ENCODE peak calls at places on chromosomes 5 and 9, in four cellular contexts. Q is aorta; H is NB4; Z is CD8-positive, alpha-beta T cell. D is an unnamed sample.

GRCh38 chr5:100827481-100827889 is 75.6 kb downstream of the ST8SIA4 start:
- DNase-seq in Q (no peak), H (no peak), Z (no peak), D (no peak)

GRCh38 chr5:170437621-170438375 is 48.6 kb upstream of the KCNMB1 start:
- DNase-seq in Q (no peak), H (no peak), Z (peak), D (no peak)

GRCh38 chr5:43643327-43643726 is 40.3 kb downstream of the NNT start:
- DNase-seq in Q (no peak), H (no peak), Z (no peak), D (no peak)

GRCh38 chr5:56934325-56934724 is 17.6 kb downstream of the MIER3 start:
- DNase-seq in Q (no peak), H (no peak), Z (no peak), D (no peak)

GRCh38 chr5:9192286-9192685 is 353.6 kb downstream of the SEMA5A start:
- DNase-seq in Q (no peak), H (no peak), Z (no peak), D (no peak)

GRCh38 chr9:18601956-18602355 is 128.0 kb downstream of the ADAMTSL1 start:
- DNase-seq in Q (no peak), H (no peak), Z (no peak), D (no peak)

GRCh38 chr5:31614147-31615030 is 24.5 kb upstream of the PDZD2 start:
- DNase-seq in Q (no peak), H (no peak), Z (no peak), D (no peak)

GRCh38 chr5:157651011-157651611 is 1.1 kb downstream of the SOX30 start:
- DNase-seq in Q (no peak), H (no peak), Z (no peak), D (no peak)

GRCh38 chr9:114553202-114553601 is 34.4 kb upstream of the ATP6V1G1 start:
- DNase-seq in Q (no peak), H (no peak), Z (no peak), D (no peak)

GRCh38 chr5:66596791-66597757 is 881 bp downstream of the MAST4 start:
- DNase-seq in Q (peak), H (no peak), Z (no peak), D (no peak)

GRCh38 chr5:71744009-71744792 is 25.1 kb downstream of the CARTPT start:
- DNase-seq in Q (no peak), H (no peak), Z (no peak), D (no peak)

GRCh38 chr5:158812381-158812780 is 287.3 kb downstream of the EBF1 start:
- DNase-seq in Q (no peak), H (peak), Z (peak), D (peak)

GRCh38 chr9:124507880-124508432 is 757 bp upstream of the NR5A1 start:
- DNase-seq in Q (no peak), H (no peak), Z (no peak), D (no peak)

GRCh38 chr9:3498691-3499090 is 27.1 kb downstream of the RFX3 start:
- DNase-seq in Q (no peak), H (no peak), Z (no peak), D (no peak)

GRCh38 chr5:11528720-11529119 is 375.5 kb downstream of the CTNND2 start:
- DNase-seq in Q (no peak), H (no peak), Z (no peak), D (no peak)

GRCh38 chr5:38317887-38318286 is 59.5 kb downstream of the EGFLAM start:
- DNase-seq in Q (no peak), H (no peak), Z (no peak), D (no peak)

GRCh38 chr5:6236858-6237481 is 141.4 kb downstream of the MED10 start:
- DNase-seq in Q (no peak), H (no peak), Z (no peak), D (no peak)

GRCh38 chr5:1244255-1244654 is 19.1 kb downstream of the SLC6A18 start:
- DNase-seq in Q (no peak), H (no peak), Z (no peak), D (no peak)

GRCh38 chr9:6007770-6008168 is 7.7 kb downstream of the RANBP6 start:
- DNase-seq in Q (peak), H (peak), Z (peak), D (peak)

GRCh38 chr5:2752059-2752874 is 790 bp upstream of the IRX2 start:
- DNase-seq in Q (no peak), H (no peak), Z (no peak), D (no peak)

GRCh38 chr5:73393606-73394489 is 54.7 kb downstream of the FOXD1 start:
- DNase-seq in Q (no peak), H (no peak), Z (no peak), D (peak)

GRCh38 chr5:111744455-111744854 is 12.5 kb downstream of the NREP start:
- DNase-seq in Q (no peak), H (no peak), Z (no peak), D (no peak)

GRCh38 chr9:109704546-109704945 is 75.5 kb upstream of the PALM2AKAP2 start:
- DNase-seq in Q (no peak), H (no peak), Z (no peak), D (no peak)

GRCh38 chr5:133930061-133930823 is 38.2 kb downstream of the C5orf15 start:
- DNase-seq in Q (peak), H (no peak), Z (peak), D (no peak)

GRCh38 chr5:59897075-59897474 is 3.5 kb upstream of the PDE4D start:
- DNase-seq in Q (no peak), H (no peak), Z (no peak), D (no peak)

GRCh38 chr5:68015933-68016332 is 199.6 kb upstream of the PIK3R1 start:
- DNase-seq in Q (no peak), H (no peak), Z (no peak), D (no peak)

GRCh38 chr5:68550031-68550430 is 334.5 kb downstream of the PIK3R1 start:
- DNase-seq in Q (no peak), H (no peak), Z (no peak), D (no peak)

GRCh38 chr5:127040779-127041520 is 10.6 kb upstream of the MARCHF3 start:
- DNase-seq in Q (no peak), H (no peak), Z (no peak), D (no peak)

GRCh38 chr5:29002481-29002880 is 1964.1 kb upstream of the CDH9 start:
- DNase-seq in Q (no peak), H (no peak), Z (no peak), D (no peak)

GRCh38 chr5:55151923-55152842 is 7.8 kb upstream of the GPX8 start:
- DNase-seq in Q (no peak), H (no peak), Z (no peak), D (no peak)

GRCh38 chr5:119814655-119815054 is 185.3 kb downstream of the FAM170A start:
- DNase-seq in Q (no peak), H (no peak), Z (no peak), D (peak)

GRCh38 chr5:178221203-178221771 is 11.3 kb downstream of the PHYKPL start:
- DNase-seq in Q (no peak), H (no peak), Z (no peak), D (no peak)

GRCh38 chr9:124482431-124483031 is 24.7 kb downstream of the NR5A1 start:
- DNase-seq in Q (no peak), H (no peak), Z (no peak), D (no peak)

GRCh38 chr5:72559866-72560766 is 52.9 kb upstream of the ZNF366 start:
- DNase-seq in Q (no peak), H (peak), Z (no peak), D (no peak)

GRCh38 chr5:582936-583635 is 29.1 kb upstream of the CEP72 start:
- DNase-seq in Q (no peak), H (no peak), Z (no peak), D (no peak)

GRCh38 chr5:23721336-23721735 is 213.9 kb downstream of the PRDM9 start:
- DNase-seq in Q (no peak), H (no peak), Z (no peak), D (no peak)

GRCh38 chr9:97386733-97387503 is 25.0 kb upstream of the TDRD7 start:
- DNase-seq in Q (peak), H (peak), Z (peak), D (peak)

GRCh38 chr5:141003791-141004601 is 37.7 kb downstream of the PCDHAC2 start:
- DNase-seq in Q (no peak), H (peak), Z (no peak), D (no peak)

GRCh38 chr5:5342784-5343183 is 79.7 kb upstream of the ICE1 start:
- DNase-seq in Q (no peak), H (no peak), Z (no peak), D (no peak)

GRCh38 chr5:181088289-181088688 is 42.7 kb downstream of the OR2V1 start:
- DNase-seq in Q (no peak), H (peak), Z (no peak), D (no peak)

GRCh38 chr5:181081989-181082388 is 41.9 kb downstream of the BTNL9 start:
- DNase-seq in Q (no peak), H (no peak), Z (no peak), D (no peak)

GRCh38 chr5:181087309-181087708 is 43.7 kb downstream of the OR2V1 start:
- DNase-seq in Q (no peak), H (peak), Z (peak), D (no peak)

GRCh38 chr5:181086410-181087229 is 44.3 kb downstream of the OR2V1 start:
- DNase-seq in Q (no peak), H (no peak), Z (no peak), D (no peak)

DNA sequence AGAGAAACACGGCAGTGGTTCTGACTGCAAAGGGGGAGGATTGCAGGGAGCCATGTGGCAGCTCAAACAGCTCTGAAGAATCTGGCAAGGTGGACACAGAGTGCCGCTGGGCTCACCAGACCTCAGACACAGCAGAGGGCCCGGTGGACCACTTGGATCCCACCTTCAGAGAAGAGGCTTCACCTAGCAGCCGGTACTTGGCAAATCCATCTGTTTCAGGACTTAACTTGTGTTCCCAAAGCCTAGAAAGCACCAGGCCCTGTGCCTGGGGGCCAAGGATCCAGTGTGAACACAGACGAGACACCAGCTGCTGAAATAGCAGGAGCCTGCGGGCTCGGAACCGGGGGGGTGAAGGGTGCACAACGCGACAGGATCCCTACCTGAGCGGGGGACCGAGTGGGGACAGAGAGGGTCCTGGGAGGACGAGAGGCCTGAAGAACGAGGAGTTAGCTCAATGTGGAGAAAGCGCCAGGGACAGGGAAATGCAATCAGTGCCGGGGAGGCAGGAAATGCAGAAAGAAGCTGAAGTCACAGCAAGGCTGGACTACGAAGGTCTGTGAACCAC is 44.6 kb downstream of the BTNL9 start:
- DNase-seq in Q (no peak), H (no peak), Z (no peak), D (no peak)
- H3K4me3 ChIP-seq in Q (no peak), H (no peak), Z (no peak), D (no peak)

GRCh38 chr5:124754206-124754927 is 7.9 kb upstream of the ZNF608 start:
- DNase-seq in Q (no peak), H (no peak), Z (no peak), D (no peak)

GRCh38 chr5:124748687-124749594 is 2.5 kb upstream of the ZNF608 start:
- DNase-seq in Q (no peak), H (peak), Z (no peak), D (no peak)

GRCh38 chr5:124747770-124748686 is 1.6 kb upstream of the ZNF608 start:
- DNase-seq in Q (no peak), H (peak), Z (no peak), D (no peak)

GRCh38 chr5:124752854-124753720 is 6.6 kb upstream of the ZNF608 start:
- DNase-seq in Q (no peak), H (no peak), Z (no peak), D (no peak)

GRCh38 chr5:124751031-124751430 is 4.6 kb upstream of the ZNF608 start:
- DNase-seq in Q (no peak), H (no peak), Z (no peak), D (no peak)
- H3K4me3 ChIP-seq in Q (no peak), H (no peak), Z (no peak), D (no peak)

DNA sequence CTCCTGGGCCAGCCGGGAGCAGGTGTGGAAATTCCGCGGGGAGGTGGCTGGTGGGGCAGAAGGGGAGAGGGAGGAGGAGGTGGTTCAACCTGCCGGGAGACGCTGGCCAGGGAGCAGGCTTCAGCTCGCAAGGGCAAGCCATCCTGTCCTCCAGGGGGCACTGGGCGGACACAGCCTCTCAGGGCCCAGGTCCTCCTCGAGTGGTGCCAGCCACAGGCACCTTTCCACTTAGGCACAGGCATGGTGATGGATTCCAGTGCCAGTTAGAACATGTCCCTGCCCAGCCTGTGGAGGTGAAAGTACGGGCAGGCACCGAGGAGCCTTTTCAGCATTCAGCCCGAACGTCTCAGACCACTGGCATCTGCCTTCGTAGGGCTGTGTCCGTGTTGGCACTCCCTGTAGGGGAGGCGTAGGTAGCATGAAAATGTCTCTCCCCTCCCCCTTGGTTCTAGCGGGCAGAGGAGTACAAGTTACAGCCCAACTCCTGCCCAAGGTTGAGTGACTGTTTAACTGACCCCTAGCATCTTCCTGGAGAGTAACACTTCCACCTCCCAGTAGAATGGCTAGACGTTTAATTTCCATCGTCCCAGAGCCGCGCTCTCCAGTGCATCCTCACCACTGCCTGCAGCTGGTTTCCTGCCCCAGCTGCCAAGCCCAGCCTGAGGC is 48.9 kb downstream of the DAB2IP start:
- DNase-seq in Q (peak), H (peak), Z (peak), D (no peak)
- H3K4me3 ChIP-seq in Q (peak), H (no peak), Z (no peak), D (no peak)

DNA sequence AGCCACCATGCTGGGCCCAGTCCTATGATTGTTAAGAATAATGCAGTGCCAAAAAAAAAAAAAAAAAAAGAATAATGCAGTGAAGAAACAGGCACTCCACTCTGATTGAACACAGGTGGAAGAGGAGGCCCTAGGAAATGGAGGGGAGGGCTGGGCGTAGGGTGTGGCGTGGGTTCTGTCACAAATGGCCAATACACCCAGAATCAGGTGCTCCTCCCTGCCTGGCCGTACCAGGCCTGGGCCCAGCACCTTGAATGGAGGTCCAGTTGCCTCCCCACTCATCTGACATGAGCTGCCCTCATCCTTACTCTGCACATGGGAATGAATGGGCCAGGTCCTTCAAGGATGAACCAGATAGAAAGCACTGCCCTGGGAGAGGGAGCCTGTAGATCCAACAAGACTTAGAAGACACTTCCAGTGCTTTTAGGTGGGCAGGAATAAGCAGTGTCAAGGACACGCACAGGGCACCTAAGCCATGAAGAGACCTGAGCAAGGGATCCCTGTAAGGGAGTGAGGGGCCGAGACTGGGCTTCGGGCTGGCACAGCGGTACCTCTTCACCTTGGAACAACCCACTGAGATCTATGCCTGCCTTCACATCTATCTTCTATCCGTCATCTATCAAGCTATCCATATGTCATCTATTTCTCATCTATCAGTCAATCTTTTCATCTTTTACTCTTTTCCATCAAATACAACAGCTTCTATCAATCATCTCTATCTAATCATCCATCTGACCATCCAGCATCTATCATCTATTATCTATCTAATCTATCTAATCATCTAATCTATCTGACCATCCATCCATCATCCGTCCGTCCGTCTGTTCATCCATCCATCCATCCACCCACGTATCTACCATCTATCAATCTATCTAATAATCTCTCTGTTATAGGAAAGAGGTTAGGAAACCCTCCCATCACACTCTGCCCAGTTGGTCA is 15.9 kb downstream of the NINJ1 start:
- DNase-seq in Q (peak), H (no peak), Z (no peak), D (no peak)
- H3K4me3 ChIP-seq in Q (no peak), H (no peak), Z (no peak), D (no peak)

DNA sequence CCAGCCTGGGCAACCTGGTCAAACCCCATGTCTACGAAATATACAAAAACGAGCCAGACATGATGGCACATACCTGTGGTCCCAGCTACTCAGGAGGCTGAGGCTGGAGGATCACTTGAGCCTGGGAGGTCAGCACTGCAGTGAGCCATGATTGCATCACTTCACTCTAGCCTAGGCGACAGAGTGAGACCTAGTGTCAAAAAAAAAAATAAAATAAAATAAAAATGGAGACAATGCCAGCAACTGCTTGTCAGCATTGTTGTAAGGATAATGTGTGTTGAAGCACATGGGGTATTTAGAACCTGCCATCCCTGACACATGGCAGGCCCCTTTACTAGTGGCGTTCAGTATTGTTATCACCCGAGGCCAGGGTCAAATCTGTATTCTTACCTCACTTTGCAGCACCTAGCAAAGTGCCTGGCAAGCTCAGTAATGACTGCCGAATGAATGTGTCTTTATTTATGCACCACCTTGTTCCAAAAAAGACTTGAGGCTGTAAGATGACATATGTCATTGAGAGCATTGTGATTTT is 32.4 kb upstream of the CRB2 start:
- DNase-seq in Q (no peak), H (no peak), Z (no peak), D (no peak)
- H3K4me3 ChIP-seq in Q (no peak), H (no peak), Z (peak), D (no peak)

DNA sequence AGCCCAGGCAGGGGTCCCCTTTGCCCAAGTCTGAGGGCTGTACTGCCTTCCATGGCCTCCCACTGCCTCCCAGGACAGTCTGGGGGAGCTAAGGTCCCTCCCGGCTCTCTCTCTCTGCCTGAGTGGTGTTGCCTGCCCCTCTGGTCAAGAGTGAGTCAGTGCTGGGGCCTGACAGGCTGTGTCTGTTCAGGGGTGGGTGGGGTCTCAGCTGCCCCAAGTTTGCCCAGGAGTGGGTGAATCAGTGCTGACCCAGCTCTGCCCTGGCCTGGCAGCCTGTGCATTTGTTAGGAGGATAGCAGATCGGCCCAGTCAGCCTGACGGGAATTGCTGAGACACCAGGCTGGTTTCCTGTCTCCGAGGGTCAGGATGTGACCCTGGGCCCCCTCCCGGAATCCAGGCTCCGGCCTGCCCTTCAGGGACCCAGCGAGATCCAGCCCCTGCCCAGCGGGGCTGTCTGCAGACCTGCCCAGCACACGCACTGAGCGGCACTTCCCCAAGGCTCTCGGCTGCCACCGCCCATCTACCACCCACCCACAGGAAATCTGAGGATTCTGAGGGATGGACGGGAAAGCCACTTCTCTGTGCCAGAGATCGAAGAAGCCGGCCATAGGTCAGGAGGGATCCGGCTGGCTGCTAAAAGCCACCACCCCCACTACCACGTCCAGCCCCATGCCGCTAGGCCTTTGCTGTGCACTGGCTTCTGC is 15.9 kb downstream of the ENG start:
- DNase-seq in Q (peak), H (no peak), Z (no peak), D (no peak)
- H3K4me3 ChIP-seq in Q (no peak), H (no peak), Z (no peak), D (no peak)

DNA sequence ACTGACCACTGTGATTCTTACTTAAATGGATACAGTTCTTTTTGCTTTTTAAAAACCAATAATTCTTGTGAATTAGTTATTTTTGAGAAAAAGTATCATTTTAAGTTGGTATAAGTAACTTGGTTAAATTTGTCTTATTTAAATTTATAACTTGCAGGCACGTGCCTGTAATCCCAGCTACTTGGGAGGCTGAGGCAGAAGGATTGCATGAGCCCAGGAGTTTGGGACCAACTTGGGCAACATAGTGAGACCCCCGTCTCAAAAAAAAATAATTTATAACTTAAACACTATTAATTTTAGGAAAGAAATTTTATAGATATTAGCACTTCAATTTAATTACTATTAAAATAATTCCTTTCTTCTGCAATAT is 5.0 kb downstream of the CPEB4 start:
- DNase-seq in Q (no peak), H (no peak), Z (no peak), D (no peak)
- H3K4me3 ChIP-seq in Q (no peak), H (no peak), Z (no peak), D (no peak)